ENCODE peak calls at places on chromosome 9, in ten cellular contexts. One of them, this sample, is unnamed.

GRCh38 chr9:97984188-97985057 is 1.3 kb downstream of the ANP32B start:
- DNase-seq in tibial nerve: peak; percentile 68
- DNase-seq in HCT116: peak; percentile 53
- DNase-seq in kidney: peak; percentile 94
- DNase-seq in PC-3: peak; percentile 74
- DNase-seq in thyroid gland: peak; percentile 83
- DNase-seq in naive thymus-derived CD4-positive, alpha-beta T cell: peak; percentile 91
- DNase-seq in aorta: peak; percentile 96
- DNase-seq in right cardiac atrium: peak; percentile 89
- DNase-seq in GM23248: peak; percentile 90
- DNase-seq in this sample: peak; percentile 36

GRCh38 chr9:14908221-14909206 is 1.7 kb downstream of the FREM1 start:
- DNase-seq in PC-3: no peak
- DNase-seq in thyroid gland: peak; percentile 9
- DNase-seq in naive thymus-derived CD4-positive, alpha-beta T cell: no peak
- DNase-seq in kidney: no peak
- DNase-seq in tibial nerve: no peak
- DNase-seq in aorta: no peak
- DNase-seq in GM23248: no peak
- DNase-seq in right cardiac atrium: no peak
- DNase-seq in HCT116: no peak
- DNase-seq in this sample: no peak

GRCh38 chr9:26043431-26043830 is 365.2 kb upstream of the TUSC1 start:
- DNase-seq in HCT116: no peak
- DNase-seq in naive thymus-derived CD4-positive, alpha-beta T cell: no peak
- DNase-seq in thyroid gland: no peak
- DNase-seq in aorta: no peak
- DNase-seq in PC-3: no peak
- DNase-seq in kidney: no peak
- DNase-seq in GM23248: no peak
- DNase-seq in tibial nerve: no peak
- DNase-seq in right cardiac atrium: no peak
- DNase-seq in this sample: no peak

GRCh38 chr9:2159521-2160417 is 144.6 kb downstream of the SMARCA2 start:
- DNase-seq in PC-3: peak; percentile 20
- DNase-seq in aorta: no peak
- DNase-seq in tibial nerve: no peak
- DNase-seq in naive thymus-derived CD4-positive, alpha-beta T cell: no peak
- DNase-seq in thyroid gland: no peak
- DNase-seq in HCT116: no peak
- DNase-seq in kidney: no peak
- DNase-seq in right cardiac atrium: no peak
- DNase-seq in GM23248: peak; percentile 54
- DNase-seq in this sample: no peak

GRCh38 chr9:70514273-70514672 is 99.8 kb upstream of the KLF9 start:
- DNase-seq in HCT116: no peak
- DNase-seq in naive thymus-derived CD4-positive, alpha-beta T cell: no peak
- DNase-seq in tibial nerve: no peak
- DNase-seq in right cardiac atrium: no peak
- DNase-seq in aorta: no peak
- DNase-seq in thyroid gland: no peak
- DNase-seq in kidney: no peak
- DNase-seq in GM23248: no peak
- DNase-seq in PC-3: no peak
- DNase-seq in this sample: no peak

GRCh38 chr9:19028835-19029451 is 4.1 kb downstream of the SAXO1 start:
- DNase-seq in GM23248: peak; percentile 80
- DNase-seq in tibial nerve: no peak
- DNase-seq in PC-3: peak; percentile 69
- DNase-seq in kidney: no peak
- DNase-seq in right cardiac atrium: peak; percentile 18
- DNase-seq in aorta: no peak
- DNase-seq in thyroid gland: peak; percentile 28
- DNase-seq in HCT116: peak; percentile 52
- DNase-seq in naive thymus-derived CD4-positive, alpha-beta T cell: no peak
- DNase-seq in this sample: peak; percentile 52

GRCh38 chr9:36789886-36790285 is 217.2 kb downstream of the MELK start:
- DNase-seq in aorta: no peak
- DNase-seq in naive thymus-derived CD4-positive, alpha-beta T cell: no peak
- DNase-seq in HCT116: no peak
- DNase-seq in PC-3: peak; percentile 39
- DNase-seq in thyroid gland: no peak
- DNase-seq in tibial nerve: no peak
- DNase-seq in kidney: no peak
- DNase-seq in right cardiac atrium: no peak
- DNase-seq in GM23248: no peak
- DNase-seq in this sample: no peak

GRCh38 chr9:102569436-102569835 is 425.7 kb upstream of the CYLC2 start:
- DNase-seq in naive thymus-derived CD4-positive, alpha-beta T cell: no peak
- DNase-seq in GM23248: no peak
- DNase-seq in HCT116: no peak
- DNase-seq in aorta: no peak
- DNase-seq in kidney: no peak
- DNase-seq in tibial nerve: no peak
- DNase-seq in PC-3: no peak
- DNase-seq in thyroid gland: no peak
- DNase-seq in right cardiac atrium: no peak
- DNase-seq in this sample: no peak

GRCh38 chr9:115378246-115378645 is 260.3 kb upstream of the TNC start:
- DNase-seq in naive thymus-derived CD4-positive, alpha-beta T cell: no peak
- DNase-seq in right cardiac atrium: no peak
- DNase-seq in aorta: no peak
- DNase-seq in HCT116: no peak
- DNase-seq in kidney: no peak
- DNase-seq in GM23248: no peak
- DNase-seq in tibial nerve: no peak
- DNase-seq in thyroid gland: no peak
- DNase-seq in PC-3: no peak
- DNase-seq in this sample: no peak

GRCh38 chr9:34362614-34363013 is 14.1 kb downstream of the MYORG start:
- DNase-seq in GM23248: no peak
- DNase-seq in kidney: no peak
- DNase-seq in PC-3: no peak
- DNase-seq in right cardiac atrium: no peak
- DNase-seq in thyroid gland: no peak
- DNase-seq in aorta: no peak
- DNase-seq in naive thymus-derived CD4-positive, alpha-beta T cell: no peak
- DNase-seq in tibial nerve: no peak
- DNase-seq in HCT116: no peak
- DNase-seq in this sample: no peak

GRCh38 chr9:129432671-129433154 is 188.2 kb downstream of the C9orf50 start:
- DNase-seq in HCT116: no peak
- DNase-seq in tibial nerve: no peak
- DNase-seq in kidney: peak; percentile 98
- DNase-seq in aorta: no peak
- DNase-seq in PC-3: no peak
- DNase-seq in thyroid gland: peak; percentile 100
- DNase-seq in GM23248: no peak
- DNase-seq in naive thymus-derived CD4-positive, alpha-beta T cell: no peak
- DNase-seq in right cardiac atrium: no peak
- DNase-seq in this sample: no peak

GRCh38 chr9:33884856-33885701 is 68.1 kb downstream of the UBE2R2 start:
- DNase-seq in aorta: no peak
- DNase-seq in right cardiac atrium: peak; percentile 28
- DNase-seq in naive thymus-derived CD4-positive, alpha-beta T cell: no peak
- DNase-seq in tibial nerve: no peak
- DNase-seq in HCT116: no peak
- DNase-seq in thyroid gland: peak; percentile 61
- DNase-seq in kidney: no peak
- DNase-seq in PC-3: peak; percentile 46
- DNase-seq in GM23248: peak; percentile 28
- DNase-seq in this sample: no peak

GRCh38 chr9:100401042-100401441 is 25.9 kb upstream of the MSANTD3 start:
- DNase-seq in right cardiac atrium: no peak
- DNase-seq in PC-3: no peak
- DNase-seq in aorta: no peak
- DNase-seq in kidney: no peak
- DNase-seq in HCT116: no peak
- DNase-seq in thyroid gland: no peak
- DNase-seq in naive thymus-derived CD4-positive, alpha-beta T cell: no peak
- DNase-seq in GM23248: no peak
- DNase-seq in tibial nerve: no peak
- DNase-seq in this sample: no peak

GRCh38 chr9:15722888-15723287 is 170.0 kb downstream of the CCDC171 start:
- DNase-seq in HCT116: no peak
- DNase-seq in naive thymus-derived CD4-positive, alpha-beta T cell: no peak
- DNase-seq in aorta: no peak
- DNase-seq in thyroid gland: peak; percentile 44
- DNase-seq in tibial nerve: no peak
- DNase-seq in right cardiac atrium: no peak
- DNase-seq in GM23248: no peak
- DNase-seq in PC-3: no peak
- DNase-seq in kidney: no peak
- DNase-seq in this sample: no peak

GRCh38 chr9:4262735-4263141 is 37.1 kb downstream of the GLIS3 start:
- DNase-seq in GM23248: peak; percentile 63
- DNase-seq in PC-3: peak; percentile 88
- DNase-seq in kidney: no peak
- DNase-seq in thyroid gland: no peak
- DNase-seq in right cardiac atrium: no peak
- DNase-seq in naive thymus-derived CD4-positive, alpha-beta T cell: no peak
- DNase-seq in aorta: no peak
- DNase-seq in HCT116: peak; percentile 81
- DNase-seq in tibial nerve: no peak
- DNase-seq in this sample: peak; percentile 58

GRCh38 chr9:125429476-125430160 is 168.0 kb downstream of the GAPVD1 start:
- DNase-seq in kidney: peak; percentile 55
- DNase-seq in HCT116: no peak
- DNase-seq in GM23248: no peak
- DNase-seq in PC-3: no peak
- DNase-seq in thyroid gland: no peak
- DNase-seq in tibial nerve: no peak
- DNase-seq in right cardiac atrium: no peak
- DNase-seq in naive thymus-derived CD4-positive, alpha-beta T cell: no peak
- DNase-seq in aorta: peak; percentile 38
- DNase-seq in this sample: no peak

GRCh38 chr9:18566125-18566524 is 92.2 kb downstream of the ADAMTSL1 start:
- DNase-seq in PC-3: peak; percentile 83
- DNase-seq in thyroid gland: no peak
- DNase-seq in right cardiac atrium: no peak
- DNase-seq in HCT116: no peak
- DNase-seq in GM23248: peak; percentile 78
- DNase-seq in aorta: no peak
- DNase-seq in naive thymus-derived CD4-positive, alpha-beta T cell: no peak
- DNase-seq in tibial nerve: no peak
- DNase-seq in kidney: no peak
- DNase-seq in this sample: no peak

GRCh38 chr9:23123048-23123632 is 676.5 kb downstream of the DMRTA1 start:
- DNase-seq in kidney: no peak
- DNase-seq in thyroid gland: peak; percentile 23
- DNase-seq in GM23248: peak; percentile 53
- DNase-seq in right cardiac atrium: peak; percentile 12
- DNase-seq in PC-3: peak; percentile 52
- DNase-seq in tibial nerve: no peak
- DNase-seq in HCT116: no peak
- DNase-seq in aorta: peak; percentile 55
- DNase-seq in naive thymus-derived CD4-positive, alpha-beta T cell: no peak
- DNase-seq in this sample: no peak

GRCh38 chr9:69771775-69772418 is 12.1 kb upstream of the PTAR1 start:
- DNase-seq in GM23248: peak; percentile 97
- DNase-seq in naive thymus-derived CD4-positive, alpha-beta T cell: no peak
- DNase-seq in tibial nerve: no peak
- DNase-seq in right cardiac atrium: no peak
- DNase-seq in PC-3: peak; percentile 20
- DNase-seq in kidney: no peak
- DNase-seq in HCT116: no peak
- DNase-seq in thyroid gland: no peak
- DNase-seq in aorta: no peak
- DNase-seq in this sample: no peak

GRCh38 chr9:96762562-96762961 is 15.3 kb downstream of the ZNF510 start:
- DNase-seq in right cardiac atrium: no peak
- DNase-seq in naive thymus-derived CD4-positive, alpha-beta T cell: no peak
- DNase-seq in aorta: no peak
- DNase-seq in thyroid gland: no peak
- DNase-seq in tibial nerve: no peak
- DNase-seq in GM23248: no peak
- DNase-seq in kidney: no peak
- DNase-seq in HCT116: no peak
- DNase-seq in PC-3: no peak
- DNase-seq in this sample: no peak
- H3K9me3 ChIP-seq in right cardiac atrium: peaks cover 17% of the 10 kb centered on the region
- H3K9me3 ChIP-seq in naive thymus-derived CD4-positive, alpha-beta T cell: peaks cover 44% of the 10 kb centered on the region
- H3K9me3 ChIP-seq in aorta: peaks cover 17% of the 10 kb centered on the region
- H3K9me3 ChIP-seq in thyroid gland: peaks cover 5% of the 10 kb centered on the region
- H3K9me3 ChIP-seq in tibial nerve: peaks cover 100% of the 10 kb centered on the region
- H3K9me3 ChIP-seq in GM23248: peaks cover 32% of the 10 kb centered on the region
- H3K9me3 ChIP-seq in kidney: peaks cover 66% of the 10 kb centered on the region
- H3K9me3 ChIP-seq in HCT116: peaks cover 19% of the 10 kb centered on the region
- H3K9me3 ChIP-seq in PC-3: peaks cover 50% of the 10 kb centered on the region
- H3K9me3 ChIP-seq in this sample: peaks cover 44% of the 10 kb centered on the region

GRCh38 chr9:6996061-6996854 is 238.5 kb downstream of the KDM4C start:
- DNase-seq in aorta: no peak
- DNase-seq in kidney: no peak
- DNase-seq in thyroid gland: no peak
- DNase-seq in HCT116: no peak
- DNase-seq in GM23248: no peak
- DNase-seq in right cardiac atrium: no peak
- DNase-seq in tibial nerve: no peak
- DNase-seq in naive thymus-derived CD4-positive, alpha-beta T cell: no peak
- DNase-seq in PC-3: no peak
- DNase-seq in this sample: no peak

GRCh38 chr9:6997330-6997729 is 239.6 kb downstream of the KDM4C start:
- DNase-seq in tibial nerve: no peak
- DNase-seq in aorta: no peak
- DNase-seq in kidney: no peak
- DNase-seq in PC-3: no peak
- DNase-seq in right cardiac atrium: no peak
- DNase-seq in naive thymus-derived CD4-positive, alpha-beta T cell: no peak
- DNase-seq in HCT116: no peak
- DNase-seq in GM23248: peak; percentile 61
- DNase-seq in thyroid gland: no peak
- DNase-seq in this sample: no peak

GRCh38 chr9:6993531-6993930 is 235.8 kb downstream of the KDM4C start:
- DNase-seq in aorta: no peak
- DNase-seq in PC-3: no peak
- DNase-seq in GM23248: no peak
- DNase-seq in thyroid gland: peak; percentile 17
- DNase-seq in HCT116: no peak
- DNase-seq in kidney: no peak
- DNase-seq in tibial nerve: no peak
- DNase-seq in right cardiac atrium: no peak
- DNase-seq in naive thymus-derived CD4-positive, alpha-beta T cell: no peak
- DNase-seq in this sample: no peak
- H3K27ac ChIP-seq in aorta: no peak overlapping the region
- H3K27ac ChIP-seq in PC-3: no peak overlapping the region
- H3K27ac ChIP-seq in GM23248: no peak overlapping the region
- H3K27ac ChIP-seq in thyroid gland: no peak overlapping the region
- H3K27ac ChIP-seq in HCT116: no peak overlapping the region
- H3K27ac ChIP-seq in kidney: no peak overlapping the region
- H3K27ac ChIP-seq in tibial nerve: no peak overlapping the region
- H3K27ac ChIP-seq in right cardiac atrium: no peak overlapping the region
- H3K27ac ChIP-seq in naive thymus-derived CD4-positive, alpha-beta T cell: no peak overlapping the region
- H3K27ac ChIP-seq in this sample: no peak overlapping the region

GRCh38 chr9:35562895-35563746 is 41.9 kb upstream of the TESK1 start:
- DNase-seq in HCT116: no peak
- DNase-seq in kidney: no peak
- DNase-seq in aorta: no peak
- DNase-seq in right cardiac atrium: no peak
- DNase-seq in naive thymus-derived CD4-positive, alpha-beta T cell: no peak
- DNase-seq in GM23248: no peak
- DNase-seq in tibial nerve: no peak
- DNase-seq in thyroid gland: no peak
- DNase-seq in PC-3: no peak
- DNase-seq in this sample: no peak
- H3K4me3 ChIP-seq in HCT116: no peak overlapping the region
- H3K4me3 ChIP-seq in kidney: no peak overlapping the region
- H3K4me3 ChIP-seq in aorta: no peak overlapping the region
- H3K4me3 ChIP-seq in right cardiac atrium: no peak overlapping the region
- H3K4me3 ChIP-seq in naive thymus-derived CD4-positive, alpha-beta T cell: no peak overlapping the region
- H3K4me3 ChIP-seq in GM23248: no peak overlapping the region
- H3K4me3 ChIP-seq in tibial nerve: peak overlapping the region; percentile 17
- H3K4me3 ChIP-seq in thyroid gland: no peak overlapping the region
- H3K4me3 ChIP-seq in PC-3: no peak overlapping the region
- H3K4me3 ChIP-seq in this sample: no peak overlapping the region

GRCh38 chr9:122723690-122724089 is at the start of gene OR1L4:
- DNase-seq in HCT116: no peak
- DNase-seq in kidney: no peak
- DNase-seq in GM23248: no peak
- DNase-seq in naive thymus-derived CD4-positive, alpha-beta T cell: no peak
- DNase-seq in right cardiac atrium: no peak
- DNase-seq in aorta: no peak
- DNase-seq in thyroid gland: no peak
- DNase-seq in PC-3: no peak
- DNase-seq in tibial nerve: no peak
- DNase-seq in this sample: no peak
- H3K9me3 ChIP-seq in HCT116: peaks cover 6% of the 10 kb centered on the region
- H3K9me3 ChIP-seq in kidney: peaks cover 19% of the 10 kb centered on the region
- H3K9me3 ChIP-seq in GM23248: peaks cover 7% of the 10 kb centered on the region
- H3K9me3 ChIP-seq in naive thymus-derived CD4-positive, alpha-beta T cell: peaks cover 12% of the 10 kb centered on the region
- H3K9me3 ChIP-seq in right cardiac atrium: peaks cover 7% of the 10 kb centered on the region
- H3K9me3 ChIP-seq in aorta: peaks cover 14% of the 10 kb centered on the region
- H3K9me3 ChIP-seq in thyroid gland: no peaks in the 10 kb centered on the region
- H3K9me3 ChIP-seq in PC-3: peaks cover 16% of the 10 kb centered on the region
- H3K9me3 ChIP-seq in tibial nerve: peaks cover 94% of the 10 kb centered on the region
- H3K9me3 ChIP-seq in this sample: peaks cover 8% of the 10 kb centered on the region

This sample was measured in AG04450.